ENCODE peak calls at places on chromosomes 1 and 21, in four cellular contexts. D is ovary, P is IMR-90, N is transverse colon. Q is an unnamed sample.

GRCh38 chr1:59089343-59089742 is 207.6 kb upstream of the FGGY start:
- DNase-seq in D (no peak), P (no peak), N (no peak), Q (no peak)

GRCh38 chr1:96234299-96234698 is 487.3 kb upstream of the PTBP2 start:
- DNase-seq in D (no peak), P (peak; percentile 42), N (no peak), Q (peak; percentile 6)

GRCh38 chr21:23455676-23456075 is 2151.6 kb downstream of the MRPL39 start:
- DNase-seq in D (no peak), P (no peak), N (no peak), Q (no peak)

GRCh38 chr1:180482425-180483275 is 19.7 kb downstream of the ACBD6 start:
- DNase-seq in D (no peak), P (peak; percentile 67), N (no peak), Q (no peak)

GRCh38 chr1:230794431-230794830 is 47.2 kb downstream of the CAPN9 start:
- DNase-seq in D (no peak), P (no peak), N (no peak), Q (no peak)

GRCh38 chr1:2965676-2966075 is 55.6 kb upstream of the ACTRT2 start:
- DNase-seq in D (no peak), P (no peak), N (no peak), Q (no peak)

GRCh38 chr1:17304155-17304826 is 3.7 kb upstream of the PADI4 start:
- DNase-seq in D (no peak), P (no peak), N (no peak), Q (no peak)

GRCh38 chr1:227225715-227226346 is 92.5 kb downstream of the CDC42BPA start:
- DNase-seq in D (no peak), P (peak; percentile 83), N (no peak), Q (peak; percentile 15)

GRCh38 chr1:212749924-212750535 is 41.5 kb downstream of the NSL1 start:
- DNase-seq in D (no peak), P (peak; percentile 79), N (no peak), Q (peak; percentile 41)

GRCh38 chr1:193542668-193543067 is 356.3 kb upstream of the B3GALT2 start:
- DNase-seq in D (no peak), P (peak; percentile 8), N (no peak), Q (no peak)

GRCh38 chr1:103265551-103265950 is 157.2 kb upstream of the COL11A1 start:
- DNase-seq in D (no peak), P (peak; percentile 26), N (no peak), Q (no peak)

GRCh38 chr1:14392161-14392886 is 206.2 kb upstream of the KAZN start:
- DNase-seq in D (no peak), P (no peak), N (no peak), Q (no peak)

GRCh38 chr21:44987886-44988606 is 48.2 kb downstream of the SLX9 start:
- DNase-seq in D (no peak), P (no peak), N (no peak), Q (no peak)

GRCh38 chr21:38861006-38861405 is 55.3 kb downstream of the ETS2 start:
- DNase-seq in D (no peak), P (no peak), N (no peak), Q (no peak)

GRCh38 chr1:44293761-44294315 is 61.2 kb downstream of the ERI3 start:
- DNase-seq in D (no peak), P (no peak), N (peak; percentile 53), Q (no peak)

GRCh38 chr1:151864411-151864810 is 10.9 kb upstream of the THEM5 start:
- DNase-seq in D (no peak), P (no peak), N (no peak), Q (no peak)

GRCh38 chr1:2919826-2920225 is 101.4 kb upstream of the ACTRT2 start:
- DNase-seq in D (no peak), P (no peak), N (no peak), Q (no peak)

GRCh38 chr21:10272216-10272615 is 249.2 kb upstream of the TPTE start:
- DNase-seq in D (no peak), P (no peak), N (no peak), Q (no peak)

GRCh38 chr1:214603819-214604252 is 841 bp downstream of the CENPF start:
- DNase-seq in D (no peak), P (no peak), N (no peak), Q (no peak)

GRCh38 chr1:56578963-56579875 is at the start of gene PLPP3:
- DNase-seq in D (peak; percentile 87), P (peak; percentile 94), N (peak; percentile 83), Q (peak; percentile 79)

GRCh38 chr1:154951901-154952657 is 3.8 kb downstream of the PBXIP1 start:
- DNase-seq in D (no peak), P (no peak), N (peak; percentile 48), Q (no peak)

DNA sequence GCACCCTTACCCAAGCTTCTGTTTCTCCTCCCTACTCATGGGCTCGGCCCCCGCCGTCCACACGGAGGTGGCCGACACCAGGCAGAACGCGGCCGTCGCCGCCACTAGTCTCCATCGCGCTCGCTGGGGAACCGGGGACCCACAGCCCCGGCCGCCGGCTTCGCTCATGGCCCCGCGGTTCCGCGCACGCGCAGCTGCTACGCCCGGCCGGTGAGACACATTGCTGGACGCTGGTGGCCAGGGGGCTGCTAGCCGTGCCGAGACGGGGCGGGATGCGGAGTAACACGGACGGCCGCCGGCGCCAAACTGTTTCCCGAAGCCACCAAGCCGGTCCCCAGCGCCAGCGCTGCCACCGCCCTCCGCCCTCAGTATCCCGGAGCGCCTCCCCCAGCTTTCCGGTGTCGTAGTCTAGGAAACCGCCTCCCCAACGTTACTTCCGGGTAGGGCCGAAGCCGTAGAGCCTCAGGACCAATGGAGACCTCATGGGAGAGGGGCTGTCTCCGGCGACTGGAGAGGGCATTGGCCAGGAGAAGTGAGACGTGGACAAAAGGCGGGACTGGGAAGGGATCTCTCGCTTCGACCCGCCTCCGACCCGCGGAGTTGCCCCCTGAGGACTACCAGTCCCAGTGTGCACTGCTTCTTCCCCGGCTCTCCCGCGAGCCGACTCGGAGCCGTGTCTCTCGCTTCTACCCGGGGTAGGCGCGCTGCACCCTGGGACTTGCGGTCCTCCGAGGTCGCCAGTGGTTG is at the start of gene EDEM3:
- DNase-seq in D (peak; percentile 97), P (peak; percentile 99), N (peak; percentile 98), Q (peak; percentile 92)
- TF ChIP-seq POLR2A in D (peak; percentile 92), P (peak; percentile 85), N (peak; percentile 97), Q (peak; percentile 95)

GRCh38 chr1:25856856-25857255 is 2.4 kb downstream of the AUNIP start:
- DNase-seq in D (no peak), P (no peak), N (no peak), Q (no peak)

GRCh38 chr1:25861316-25862286 is 2.3 kb upstream of the AUNIP start:
- DNase-seq in D (no peak), P (no peak), N (peak; percentile 52), Q (no peak)

GRCh38 chr1:25862785-25863485 is 3.7 kb upstream of the AUNIP start:
- DNase-seq in D (no peak), P (no peak), N (no peak), Q (no peak)

GRCh38 chr1:25858494-25858893 is 763 bp downstream of the AUNIP start:
- DNase-seq in D (no peak), P (no peak), N (no peak), Q (no peak)

GRCh38 chr1:25858906-25859789 is at the start of gene AUNIP:
- DNase-seq in D (peak; percentile 89), P (peak; percentile 85), N (peak; percentile 91), Q (peak; percentile 74)
- TF ChIP-seq POLR2A in D (peak; percentile 59), P (peak; percentile 85), N (peak; percentile 76), Q (peak; percentile 77)

GRCh38 chr1:156344409-156344808 is 6.1 kb downstream of the TSACC start:
- DNase-seq in D (no peak), P (no peak), N (no peak), Q (no peak)

GRCh38 chr1:156347337-156347736 is 9.0 kb downstream of the TSACC start:
- DNase-seq in D (no peak), P (peak; percentile 73), N (no peak), Q (no peak)

GRCh38 chr1:156342556-156342955 is 4.2 kb downstream of the TSACC start:
- DNase-seq in D (no peak), P (peak; percentile 57), N (no peak), Q (no peak)

GRCh38 chr1:156346636-156347035 is 8.3 kb downstream of the TSACC start:
- DNase-seq in D (no peak), P (peak; percentile 55), N (no peak), Q (no peak)
- TF ChIP-seq POLR2A in D (no peak), P (no peak), N (no peak), Q (no peak)

GRCh38 chr1:33256701-33257387 is 552 bp downstream of the ZNF362 start:
- DNase-seq in D (peak; percentile 57), P (peak; percentile 83), N (peak; percentile 76), Q (peak; percentile 70)
- TF ChIP-seq POLR2A in D (no peak), P (no peak), N (peak; percentile 52), Q (peak; percentile 41)

DNA sequence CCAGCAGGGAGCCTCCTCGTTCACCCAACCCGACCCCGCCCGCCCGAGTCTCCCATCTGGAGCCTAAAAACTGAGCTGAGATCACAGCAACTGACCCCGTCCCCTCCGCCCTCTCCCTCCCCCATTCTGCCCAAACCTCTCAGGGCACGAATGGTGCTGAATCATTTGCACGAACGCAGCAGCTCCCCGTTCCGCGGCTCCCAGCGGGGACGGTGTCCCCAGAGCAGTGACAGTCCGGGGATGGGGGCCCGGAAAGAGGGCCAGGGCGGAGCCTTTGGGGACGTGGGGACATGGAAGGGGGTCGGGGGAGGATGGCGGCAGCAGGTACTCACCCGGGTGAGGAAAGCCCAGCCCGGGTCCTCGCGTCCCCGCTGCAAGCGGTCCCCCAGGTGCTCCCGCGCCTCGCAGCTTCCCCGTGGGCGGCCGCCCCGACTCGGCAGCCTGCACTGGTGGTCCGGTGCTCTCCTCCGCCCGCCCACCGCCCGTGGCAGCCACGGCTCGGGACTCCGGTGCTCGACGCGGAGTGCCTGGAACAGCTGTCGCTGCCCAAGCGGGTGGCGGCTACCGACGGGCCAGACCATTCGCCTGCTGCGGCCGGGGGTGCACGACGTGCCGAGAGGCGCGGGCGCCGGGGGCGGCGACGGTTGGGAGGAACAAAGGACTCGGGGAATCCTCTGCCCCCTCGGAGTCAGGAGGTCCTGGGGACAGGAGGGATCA is at the start of gene TTLL7:
- DNase-seq in D (peak; percentile 60), P (peak; percentile 53), N (peak; percentile 80), Q (peak; percentile 65)
- TF ChIP-seq POLR2A in D (no peak), P (no peak), N (peak; percentile 15), Q (peak; percentile 88)

DNA sequence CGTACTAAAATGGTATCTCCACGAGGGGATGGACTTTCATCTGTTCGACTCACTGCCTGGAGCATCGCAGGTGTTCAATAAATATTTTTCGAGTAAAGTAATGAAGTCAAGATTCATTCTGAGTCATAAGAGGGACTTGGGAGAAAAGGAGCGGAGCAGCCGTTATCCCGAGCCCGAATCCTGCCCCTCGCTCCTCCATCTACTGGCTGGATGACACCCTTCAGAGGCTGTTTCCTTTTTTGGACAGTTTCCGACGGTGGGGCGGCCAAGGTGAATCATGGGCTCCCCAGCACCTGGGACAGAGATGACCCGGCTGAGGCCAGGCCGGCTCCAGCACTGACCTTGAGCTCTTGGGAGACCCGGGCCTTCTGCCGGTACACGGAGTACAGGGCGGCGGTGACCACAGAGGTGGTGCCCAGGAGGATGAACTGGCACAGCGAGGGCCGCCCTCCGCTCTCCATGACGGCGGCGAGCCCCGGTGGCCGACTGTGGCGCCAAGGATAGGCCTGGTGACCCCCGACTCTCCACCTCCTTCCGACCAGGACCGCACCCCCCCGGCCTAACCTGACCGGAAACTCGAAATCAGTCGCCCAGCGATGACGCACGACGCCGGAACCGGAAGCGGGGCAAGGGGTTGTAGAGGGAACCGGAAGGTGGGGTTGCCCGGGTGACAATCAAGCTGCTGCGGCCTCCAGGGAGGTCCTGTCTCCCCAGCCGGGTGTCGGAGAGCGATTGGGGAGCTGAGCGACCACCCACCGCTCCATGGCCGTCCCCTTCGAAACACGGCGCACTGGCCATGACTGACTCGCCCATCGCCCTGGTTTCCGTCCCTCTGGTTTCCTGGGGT is at the start of gene MUL1:
- DNase-seq in D (peak; percentile 95), P (peak; percentile 92), N (peak; percentile 98), Q (peak; percentile 74)
- TF ChIP-seq POLR2A in D (peak; percentile 80), P (peak; percentile 72), N (peak; percentile 72), Q (peak; percentile 12)

Q was measured in H54.